ENCODE peak calls at places on chromosomes 6 and 20, in four cellular contexts. Y is GM06990, R is HuH-7.5, G is hepatocyte. V is an unnamed sample.

GRCh38 chr20:51190783-51191180 is 167.9 kb upstream of the KCNG1 start:
- DNase-seq in R (no peak), Y (no peak), G (no peak), V (no peak)

GRCh38 chr20:9838378-9839295 is at the start of gene PAK5:
- DNase-seq in Y (no peak), R (peak), G (peak), V (peak)

GRCh38 chr20:23637282-23638221 is at the start of gene CST3:
- DNase-seq in G (peak), R (peak), Y (peak), V (peak)

GRCh38 chr6:113564401-113565161 is 292.6 kb upstream of the MARCKS start:
- DNase-seq in G (peak), R (peak), Y (peak), V (peak)

GRCh38 chr6:169618526-169619490 is 83.0 kb downstream of the WDR27 start:
- DNase-seq in Y (no peak), G (no peak), R (no peak), V (no peak)

GRCh38 chr6:170347091-170347490 is 40.5 kb downstream of the FAM120B start:
- DNase-seq in R (no peak), Y (no peak), G (no peak), V (no peak)

GRCh38 chr20:37622728-37623127 is 71.1 kb upstream of the CTNNBL1 start:
- DNase-seq in Y (no peak), R (no peak), G (no peak), V (no peak)

GRCh38 chr20:41072099-41072798 is 43.6 kb downstream of the TOP1 start:
- DNase-seq in Y (no peak), G (peak), R (no peak), V (no peak)

GRCh38 chr6:25107218-25107617 is 171.5 kb upstream of the RIPOR2 start:
- DNase-seq in G (no peak), R (no peak), Y (peak), V (no peak)

GRCh38 chr6:156776470-156776840 is 723 bp upstream of the ARID1B start:
- DNase-seq in R (peak), G (peak), Y (no peak), V (no peak)

GRCh38 chr20:49247792-49248191 is 28.6 kb downstream of the DDX27 start:
- DNase-seq in Y (no peak), G (no peak), R (no peak), V (peak)

GRCh38 chr6:167849846-167850459 is 23.2 kb downstream of the AFDN start:
- DNase-seq in Y (no peak), R (no peak), G (peak), V (no peak)

GRCh38 chr20:18678599-18678998 is 90.7 kb downstream of the DTD1 start:
- DNase-seq in G (no peak), R (no peak), Y (no peak), V (no peak)

GRCh38 chr6:114000066-114000465 is 29.1 kb upstream of the HDAC2 start:
- DNase-seq in Y (no peak), R (no peak), G (no peak), V (no peak)

GRCh38 chr6:143966291-143966690 is 41.8 kb downstream of the PLAGL1 start:
- DNase-seq in R (no peak), Y (no peak), G (no peak), V (no peak)

GRCh38 chr6:119148825-119149525 is 70.5 kb upstream of the FAM184A start:
- DNase-seq in Y (no peak), G (no peak), R (no peak), V (no peak)

GRCh38 chr20:63049561-63050221 is 42.9 kb upstream of the BHLHE23 start:
- DNase-seq in Y (no peak), G (no peak), R (no peak), V (no peak)

GRCh38 chr6:128507337-128508310 is 12.8 kb downstream of the PTPRK start:
- DNase-seq in R (no peak), Y (no peak), G (peak), V (no peak)

GRCh38 chr6:26055670-26056582 is 31.3 kb upstream of the HFE start:
- DNase-seq in Y (peak), G (peak), R (peak), V (peak)

GRCh38 chr6:122445274-122445673 is 26.3 kb downstream of the SERINC1 start:
- DNase-seq in Y (no peak), G (no peak), R (no peak), V (no peak)

GRCh38 chr6:45504947-45505346 is 127.2 kb upstream of the SUPT3H start:
- DNase-seq in G (peak), Y (no peak), R (no peak), V (peak)

GRCh38 chr6:132369526-132369925 is 31.7 kb downstream of the MOXD1 start:
- DNase-seq in Y (no peak), R (no peak), G (no peak), V (no peak)

GRCh38 chr6:13574149-13574570 is 241 bp upstream of the SIRT5 start:
- DNase-seq in R (peak), G (peak), Y (peak), V (peak)

GRCh38 chr20:46273701-46274100 is 34.6 kb downstream of the CDH22 start:
- DNase-seq in Y (no peak), R (no peak), G (no peak), V (no peak)

GRCh38 chr6:51490101-51490500 is 597.3 kb downstream of the PKHD1 start:
- DNase-seq in R (no peak), Y (no peak), G (no peak), V (no peak)

GRCh38 chr20:19757973-19758887 is at the start of gene RIN2:
- DNase-seq in R (peak), G (peak), Y (no peak), V (peak)

GRCh38 chr6:17413313-17413750 is 19.9 kb downstream of the CAP2 start:
- DNase-seq in G (no peak), Y (no peak), R (no peak), V (no peak)